ENCODE peak calls at places on chromosomes 1 and 21, in seven cellular contexts. Z, H, U, D, Q, V and J are unnamed samples.
A peak's percentile ranks its signal among the peaks of the same experiment; 100 is the strongest.

GRCh38 chr1:6037338-6037762 is 8.3 kb upstream of the KCNAB2 start:
- DNase-seq in U (peak; percentile 52), D (no peak), V (no peak), Z (no peak), H (no peak), Q (no peak), J (no peak)

GRCh38 chr1:234201600-234201999 is 171.7 kb upstream of the COA6 start:
- DNase-seq in Z (no peak), V (no peak), H (no peak), Q (no peak), D (no peak), U (no peak), J (no peak)

GRCh38 chr1:181918893-181919728 is 142.4 kb downstream of the ZNF648 start:
- DNase-seq in V (no peak), Z (no peak), Q (no peak), U (no peak), D (no peak), H (no peak), J (no peak)

GRCh38 chr1:66752000-66752592 is at the start of gene DYNLT5:
- DNase-seq in V (peak; percentile 56), D (peak; percentile 75), U (no peak), H (peak; percentile 84), Q (no peak), Z (peak; percentile 16), J (no peak)

GRCh38 chr1:213719462-213719861 is 268.3 kb upstream of the PROX1 start:
- DNase-seq in V (no peak), U (no peak), H (no peak), D (no peak), Q (no peak), Z (no peak), J (no peak)

GRCh38 chr1:59125154-59125553 is 171.7 kb upstream of the FGGY start:
- DNase-seq in D (no peak), V (no peak), Z (no peak), H (no peak), Q (no peak), U (no peak), J (no peak)

GRCh38 chr1:50977575-50978143 is 7.6 kb downstream of the CDKN2C start:
- DNase-seq in Z (peak; percentile 82), Q (no peak), V (peak; percentile 73), U (peak; percentile 47), D (peak; percentile 77), H (peak; percentile 82), J (peak; percentile 44)

GRCh38 chr1:7172804-7173203 is 387.6 kb downstream of the CAMTA1 start:
- DNase-seq in V (no peak), Z (no peak), D (no peak), Q (no peak), H (no peak), U (no peak), J (no peak)

GRCh38 chr1:231188072-231188471 is 26.2 kb downstream of the TRIM67 start:
- DNase-seq in Q (no peak), U (no peak), V (no peak), D (no peak), Z (no peak), H (no peak), J (no peak)

GRCh38 chr1:33000427-33001026 is 35.9 kb upstream of the RNF19B start:
- DNase-seq in U (no peak), Z (no peak), Q (no peak), H (no peak), D (no peak), V (no peak), J (no peak)

GRCh38 chr1:32998997-32999396 is 34.4 kb upstream of the RNF19B start:
- DNase-seq in Q (no peak), H (no peak), Z (peak; percentile 34), V (no peak), U (no peak), D (no peak), J (no peak)

GRCh38 chr1:33002006-33002405 is 34.7 kb downstream of the AK2 start:
- DNase-seq in Z (no peak), U (no peak), V (no peak), Q (no peak), D (no peak), H (no peak), J (no peak)

GRCh38 chr1:33003657-33004056 is 33.0 kb downstream of the AK2 start:
- DNase-seq in D (no peak), Z (no peak), H (no peak), V (no peak), Q (no peak), U (no peak), J (no peak)

DNA sequence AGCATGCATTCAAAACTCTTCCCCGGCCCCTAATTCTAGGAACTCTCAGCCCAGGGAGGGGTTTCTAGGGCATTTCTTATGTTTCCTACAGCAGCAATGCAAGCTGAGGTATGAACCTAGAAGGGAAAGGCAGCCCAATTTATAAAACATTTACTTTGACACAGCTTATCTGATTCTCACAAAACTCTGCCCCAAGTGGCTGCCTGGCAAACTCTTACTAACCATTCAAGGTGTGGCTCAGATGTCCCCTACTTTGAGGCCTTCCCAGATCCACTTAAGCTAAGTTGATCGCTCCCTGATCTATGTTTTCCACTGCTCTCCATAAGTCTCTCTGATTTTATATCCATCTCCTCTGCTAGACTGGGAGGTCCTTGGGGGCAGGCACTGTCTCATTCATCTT is 35.4 kb downstream of the AK2 start:
- DNase-seq in U (peak; percentile 31), H (no peak), D (no peak), Q (no peak), V (no peak), Z (no peak), J (no peak)
- TF ChIP-seq CTCF in U (peak; percentile 49), H (peak; percentile 2), D (no peak), Q (peak; percentile 50), V (peak; percentile 8), Z (no peak), J (no peak)

GRCh38 chr1:17432412-17432811 is 7.1 kb downstream of the RCC2 start:
- DNase-seq in D (no peak), V (no peak), Q (no peak), U (no peak), H (no peak), Z (no peak), J (no peak)
- H3K27ac ChIP-seq in D (peak overlapping the region; percentile 1), V (no peak overlapping the region), Q (no peak overlapping the region), U (no peak overlapping the region), H (no peak overlapping the region), Z (no peak overlapping the region), J (peak overlapping the region; percentile 50)

GRCh38 chr1:202189919-202190715 is 3.5 kb upstream of the LGR6 start:
- DNase-seq in D (no peak), V (no peak), H (no peak), Z (no peak), Q (no peak), U (peak; percentile 24), J (no peak)
- TF ChIP-seq CTCF in D (no peak), V (no peak), H (no peak), Z (no peak), Q (no peak), U (peak; percentile 25), J (no peak)

DNA sequence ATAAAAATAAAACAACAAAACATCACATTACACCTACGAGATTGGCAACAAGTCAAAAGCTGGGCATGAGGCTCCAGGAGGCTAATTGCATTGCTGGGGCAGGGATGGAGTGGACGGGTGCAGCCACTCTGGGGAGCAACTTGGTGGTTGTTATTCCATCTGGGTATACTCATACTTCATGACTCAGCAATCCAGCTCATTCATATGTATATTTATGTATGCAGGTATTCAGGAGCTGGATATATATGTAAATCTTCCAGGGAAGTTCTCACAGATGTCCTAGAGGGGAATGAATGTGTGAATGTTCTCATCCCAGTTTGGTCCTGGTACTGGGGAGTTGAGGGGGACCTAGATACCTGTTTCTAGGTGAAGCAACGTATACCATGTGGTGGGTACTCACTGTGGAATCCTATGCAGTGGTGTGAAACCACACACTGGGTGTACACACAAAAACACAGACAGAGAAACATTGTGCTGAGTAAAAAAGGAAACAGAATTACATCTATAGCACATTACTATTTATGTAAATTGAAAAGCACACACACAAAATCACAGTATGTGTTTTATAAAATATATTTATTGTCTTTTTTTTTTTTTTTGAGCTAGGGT is 79.7 kb upstream of the RAB4A start:
- DNase-seq in H (no peak), V (no peak), D (no peak), U (peak; percentile 33), Z (no peak), Q (peak; percentile 79), J (peak; percentile 31)
- H3K27ac ChIP-seq in H (no peak overlapping the region), V (no peak overlapping the region), D (no peak overlapping the region), U (no peak overlapping the region), Z (no peak overlapping the region), Q (peak overlapping the region; percentile 77), J (no peak overlapping the region)

GRCh38 chr21:34635307-34635706 is 20.4 kb upstream of the RCAN1 start:
- DNase-seq in Q (no peak), D (no peak), V (no peak), H (no peak), Z (no peak), U (no peak), J (no peak)
- TF ChIP-seq CTCF in Q (peak; percentile 49), D (peak; percentile 31), V (no peak), H (no peak), Z (no peak), U (peak; percentile 57), J (no peak)

GRCh38 chr1:28296401-28297220 is 32.2 kb upstream of the MED18 start:
- DNase-seq in U (no peak), Q (no peak), H (peak; percentile 56), Z (peak; percentile 93), D (no peak), V (peak; percentile 87), J (no peak)
- H3K27ac ChIP-seq in U (no peak overlapping the region), Q (no peak overlapping the region), H (no peak overlapping the region), Z (peak overlapping the region; percentile 78), D (no peak overlapping the region), V (peak overlapping the region; percentile 83), J (no peak overlapping the region)

DNA sequence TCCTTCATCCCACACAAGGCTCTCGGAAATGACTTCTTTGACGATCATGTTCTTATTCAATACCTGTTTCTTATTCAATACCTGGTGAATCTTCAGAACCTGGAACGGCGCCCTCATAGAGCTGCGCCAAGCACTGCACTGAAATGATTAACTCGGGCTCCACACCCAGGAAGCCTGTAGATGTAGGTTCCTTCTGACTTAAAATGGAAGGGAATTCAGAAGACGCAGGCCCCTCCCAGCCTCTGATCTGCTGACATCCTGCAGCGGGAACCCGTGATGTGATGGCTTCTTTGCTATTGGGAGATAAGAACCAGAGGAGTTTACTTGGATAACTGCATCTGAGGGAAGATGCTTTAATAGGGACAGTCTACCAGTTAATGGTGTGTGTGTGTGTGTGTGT is 380.1 kb downstream of the SIPA1L2 start:
- DNase-seq in Z (no peak), U (no peak), Q (no peak), D (no peak), H (no peak), V (no peak), J (no peak)
- TF ChIP-seq CTCF in Z (no peak), U (no peak), Q (no peak), D (no peak), H (no peak), V (no peak), J (no peak)

GRCh38 chr1:53328009-53328489 is at the start of gene LRP8:
- DNase-seq in D (peak; percentile 91), Q (peak; percentile 29), Z (peak; percentile 72), V (peak; percentile 86), U (peak; percentile 71), H (peak; percentile 92), J (peak; percentile 81)
- H3K27ac ChIP-seq in D (peak within 1 kb of the TSS; percentile 36), Q (peak within 1 kb of the TSS; percentile 69), Z (no peak within 1 kb of the TSS), V (peak within 1 kb of the TSS; percentile 43), U (peak within 1 kb of the TSS; percentile 92), H (no peak within 1 kb of the TSS), J (peak within 1 kb of the TSS; percentile 95)